ENCODE peak calls at places on chromosomes 5 and 9, in six cellular contexts. V is ovary, I is astrocyte, U is tibial artery, Q is hepatocyte, Y is OCI-LY7. E is an unnamed sample.

GRCh38 chr5:34756781-34757624 is 82.0 kb upstream of the TTC23L start:
- DNase-seq in U (no peak), Q (peak), Y (no peak), V (peak), I (peak), E (no peak)

GRCh38 chr9:115694991-115695390 is 458.6 kb upstream of the PAPPA start:
- DNase-seq in U (no peak), V (no peak), I (no peak), Y (no peak), Q (no peak), E (no peak)

GRCh38 chr5:37490931-37491330 is 111.8 kb downstream of the WDR70 start:
- DNase-seq in I (no peak), U (no peak), Q (no peak), Y (no peak), V (no peak), E (no peak)

GRCh38 chr9:76087978-76088377 is 197.5 kb downstream of the PCSK5 start:
- DNase-seq in Q (no peak), U (no peak), Y (no peak), V (no peak), I (no peak), E (no peak)

GRCh38 chr5:124438390-124439380 is 307.8 kb downstream of the ZNF608 start:
- DNase-seq in I (peak), Y (peak), Q (no peak), U (no peak), V (no peak), E (no peak)

GRCh38 chr9:2041736-2042135 is 26.6 kb downstream of the SMARCA2 start:
- DNase-seq in U (no peak), I (no peak), Y (no peak), Q (no peak), V (no peak), E (no peak)

GRCh38 chr5:142959683-142960308 is 189.6 kb downstream of the ARHGAP26 start:
- DNase-seq in I (no peak), Q (no peak), U (no peak), Y (no peak), V (no peak), E (no peak)

GRCh38 chr9:86714976-86715375 is 232.3 kb downstream of the GAS1 start:
- DNase-seq in V (no peak), I (peak), Q (no peak), Y (no peak), U (no peak), E (no peak)

GRCh38 chr9:111852291-111852690 is 44.3 kb upstream of the UGCG start:
- DNase-seq in Q (no peak), U (no peak), I (no peak), V (no peak), Y (no peak), E (no peak)

GRCh38 chr5:93574041-93574938 is 6.7 kb downstream of the NR2F1-AS1 start:
- DNase-seq in I (no peak), Y (no peak), V (no peak), Q (no peak), U (no peak), E (no peak)

GRCh38 chr9:124217839-124218437 is 39.8 kb upstream of the NEK6 start:
- DNase-seq in V (no peak), Q (no peak), Y (no peak), I (no peak), U (peak), E (no peak)
- H3K4me3 ChIP-seq in V (no peak), Q (no peak), Y (peak), I (no peak), U (no peak), E (no peak)

DNA sequence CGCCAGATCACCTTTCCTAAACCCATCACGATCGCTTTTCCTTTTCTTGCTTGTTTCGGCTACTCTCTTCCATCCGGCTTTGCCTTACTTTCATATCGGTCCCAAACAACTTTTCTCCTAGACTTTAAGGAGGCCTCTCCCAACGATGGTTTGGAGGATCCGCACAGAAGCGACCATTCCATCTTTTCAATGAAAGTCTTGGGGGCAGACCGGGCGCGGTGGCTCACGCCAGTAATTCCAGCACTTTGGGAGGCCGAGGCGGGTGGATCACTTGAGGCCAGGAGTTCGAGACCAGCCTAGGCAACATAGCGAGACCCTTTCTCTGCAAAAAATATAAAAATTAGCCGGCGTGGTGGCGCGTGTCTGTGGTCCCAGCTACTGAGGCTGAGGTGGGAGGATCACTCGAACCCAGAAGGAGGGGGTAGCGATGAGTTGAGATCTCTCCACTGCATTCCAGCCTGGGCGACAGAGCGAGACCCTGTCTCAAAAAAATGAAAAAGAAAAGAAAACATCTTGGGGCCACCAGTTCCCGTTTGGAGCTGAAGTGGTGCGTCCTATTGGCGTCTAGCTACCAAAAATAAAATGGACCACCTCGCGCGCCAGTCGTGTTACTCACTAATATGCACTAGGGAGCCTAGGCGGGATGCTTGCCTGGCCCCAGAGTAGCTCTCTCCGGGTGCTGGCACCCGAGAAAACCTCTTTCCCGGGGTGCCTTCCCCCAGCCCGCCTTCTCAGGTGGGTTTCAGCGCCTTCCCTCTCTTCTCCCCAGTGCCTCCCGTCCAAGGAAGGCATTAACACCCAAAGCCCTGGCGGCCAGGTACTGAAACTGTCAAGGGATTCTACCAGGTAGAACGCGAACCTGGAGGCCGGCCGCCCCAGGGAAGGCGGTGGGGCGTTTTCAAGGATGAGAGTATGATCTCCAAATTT is 800 bp upstream of the AP3B1 start:
- DNase-seq in Q (peak), U (peak), V (peak), Y (peak), I (peak), E (peak)
- TF ChIP-seq CTCF in Q (peak), U (no peak), V (no peak), Y (peak), I (no peak), E (peak)

GRCh38 chr5:54522080-54522479 is 4.5 kb downstream of the SNX18 start:
- DNase-seq in Q (no peak), I (no peak), Y (no peak), V (no peak), U (no peak), E (no peak)
- H3K27ac ChIP-seq in Q (no peak), I (no peak), Y (no peak), V (no peak), U (peak), E (no peak)

GRCh38 chr5:181039471-181039870 is 595 bp upstream of the BTNL9 start:
- DNase-seq in Y (no peak), V (no peak), Q (no peak), I (no peak), U (no peak), E (no peak)
- H3K4me3 ChIP-seq in Y (no peak), V (no peak), Q (no peak), I (no peak), U (no peak), E (no peak)

GRCh38 chr9:14079440-14079839 is 234.5 kb downstream of the NFIB start:
- DNase-seq in I (no peak), Q (no peak), V (no peak), Y (no peak), U (no peak), E (no peak)

GRCh38 chr9:14084867-14085266 is 229.1 kb downstream of the NFIB start:
- DNase-seq in Y (no peak), I (no peak), U (no peak), Q (no peak), V (no peak), E (no peak)

GRCh38 chr9:14086495-14086894 is 227.4 kb downstream of the NFIB start:
- DNase-seq in I (no peak), U (no peak), Y (no peak), Q (no peak), V (no peak), E (no peak)

GRCh38 chr9:14082732-14083131 is 231.2 kb downstream of the NFIB start:
- DNase-seq in I (no peak), U (no peak), Y (no peak), Q (no peak), V (no peak), E (no peak)

DNA sequence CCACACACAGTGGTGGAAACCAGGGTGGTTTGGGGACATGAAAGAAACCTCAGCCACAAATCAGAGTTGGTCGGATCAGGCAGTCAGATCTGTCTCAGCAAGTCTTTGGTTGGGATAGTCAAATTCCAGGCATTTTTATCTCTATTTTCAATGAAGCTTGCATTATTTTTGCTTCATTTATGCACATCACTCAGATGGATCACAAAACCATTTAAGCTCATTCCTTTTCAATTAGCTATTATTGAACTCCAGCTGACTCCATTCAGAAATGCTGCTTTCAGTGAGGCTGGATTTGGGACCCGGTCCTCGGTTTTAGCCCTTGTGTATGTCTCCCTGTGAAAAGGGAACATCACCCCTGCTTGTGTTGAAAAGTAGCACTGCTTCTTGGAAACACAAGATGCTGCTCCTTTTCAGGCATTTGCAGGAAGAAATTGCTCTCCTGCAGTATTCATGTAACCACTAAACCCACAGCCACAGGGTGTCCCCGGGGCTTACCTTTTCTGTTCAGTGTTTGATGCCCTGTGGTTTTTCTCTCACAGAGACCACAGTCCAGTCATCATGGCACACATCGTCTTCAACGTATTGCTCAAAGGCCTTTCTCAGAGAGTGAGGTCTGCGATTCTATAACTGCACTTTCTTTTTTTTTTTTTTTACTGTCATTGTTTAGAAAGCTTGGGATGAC is 232.9 kb downstream of the NFIB start:
- DNase-seq in V (no peak), U (no peak), Y (peak), Q (no peak), I (peak), E (no peak)
- TF ChIP-seq CTCF in V (no peak), U (no peak), Y (no peak), Q (no peak), I (peak), E (no peak)

DNA sequence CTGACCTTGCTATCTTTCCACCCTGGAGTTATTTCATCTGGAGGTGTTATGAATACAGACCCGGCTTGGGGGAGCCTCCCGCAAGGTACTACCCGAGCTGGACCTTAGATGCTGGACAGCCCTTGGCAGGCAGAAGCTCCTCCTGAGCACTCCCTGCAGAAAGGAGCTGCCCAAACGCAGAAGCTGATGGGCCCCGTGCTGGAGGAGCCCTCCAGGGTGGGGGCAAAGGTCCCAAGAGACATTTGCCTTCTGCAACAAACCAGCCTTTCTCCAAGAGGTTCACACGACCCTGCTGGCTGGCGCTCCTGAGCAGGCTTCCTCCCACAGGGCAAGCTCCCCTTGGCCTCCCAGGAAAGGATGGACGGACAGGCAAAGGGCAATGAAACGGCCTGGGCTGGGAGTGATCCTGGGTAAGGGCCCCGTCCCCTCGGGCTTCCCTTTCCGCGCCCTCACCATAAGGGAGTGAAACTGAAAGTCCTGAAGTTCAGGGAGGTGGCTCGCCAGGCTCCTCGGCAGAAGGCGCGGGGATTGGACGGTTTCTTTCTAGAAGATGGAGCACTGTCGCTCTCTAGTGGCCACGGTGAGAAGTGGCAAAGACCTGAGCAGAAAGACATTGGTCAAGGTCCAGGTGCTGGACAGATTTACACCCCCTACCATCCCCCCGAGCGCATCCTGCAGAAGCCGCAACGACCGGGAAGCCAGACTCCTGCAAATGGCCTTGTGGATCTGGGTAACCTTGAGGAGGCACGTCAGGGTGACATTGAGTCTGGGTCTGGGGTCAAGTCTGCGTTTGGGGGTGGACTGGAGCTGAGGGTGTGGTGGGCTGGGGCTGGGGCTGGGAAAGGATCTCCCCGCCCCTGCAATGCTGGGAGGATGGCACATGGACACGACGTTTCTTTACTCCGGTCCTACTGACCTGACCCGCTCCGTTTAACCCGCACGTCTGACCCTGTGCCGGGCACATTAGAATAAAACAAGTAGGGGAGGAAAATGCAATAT is 56.4 kb downstream of the NEURL1B start:
- DNase-seq in I (peak), V (peak), Q (peak), Y (peak), U (peak), E (peak)
- H3K27ac ChIP-seq in I (no peak), V (peak), Q (peak), Y (no peak), U (peak), E (peak)

GRCh38 chr9:104993291-104993963 is 65.5 kb upstream of the ABCA1 start:
- DNase-seq in I (peak), V (no peak), Q (peak), Y (no peak), U (peak), E (peak)
- H3K4me3 ChIP-seq in I (no peak), V (no peak), Q (no peak), Y (no peak), U (no peak), E (no peak)

GRCh38 chr5:139862803-139863202 is 67.2 kb downstream of the PSD2 start:
- DNase-seq in Y (no peak), Q (no peak), I (no peak), U (no peak), V (no peak), E (no peak)
- TF ChIP-seq CTCF in Y (peak), Q (no peak), I (peak), U (no peak), V (no peak), E (no peak)

GRCh38 chr5:169906745-169907649 is 73.3 kb downstream of the INSYN2B start:
- DNase-seq in Q (no peak), I (no peak), V (no peak), U (no peak), Y (no peak), E (no peak)
- H3K27ac ChIP-seq in Q (no peak), I (no peak), V (no peak), U (no peak), Y (no peak), E (no peak)

GRCh38 chr9:89311346-89312153 is 555 bp downstream of the CKS2 start:
- DNase-seq in Y (peak), V (no peak), Q (peak), I (no peak), U (no peak), E (peak)

GRCh38 chr9:89309166-89309565 is 1.8 kb upstream of the CKS2 start:
- DNase-seq in V (no peak), Q (no peak), U (no peak), I (no peak), Y (no peak), E (no peak)

GRCh38 chr9:89310486-89311345 is at the start of gene CKS2:
- DNase-seq in Y (peak), V (peak), I (peak), Q (peak), U (peak), E (peak)

GRCh38 chr9:89312154-89312616 is 1.2 kb downstream of the CKS2 start:
- DNase-seq in Y (peak), V (no peak), Q (peak), U (no peak), I (no peak), E (no peak)

GRCh38 chr9:89309608-89310485 is 1.1 kb upstream of the CKS2 start:
- DNase-seq in U (no peak), I (no peak), Q (peak), Y (peak), V (no peak), E (no peak)
- H3K4me3 ChIP-seq in U (peak), I (peak), Q (peak), Y (peak), V (peak), E (peak)